ENCODE peak calls at places on chromosomes 6 and 20, in five cellular contexts. Y, R, G, T and L are unnamed samples.

GRCh38 chr6:137570307-137570832 is 76.2 kb upstream of the OLIG3 start:
- DNase-seq in Y (no peak), R (no peak), G (no peak), T (no peak), L (peak; percentile 17)

GRCh38 chr20:49851234-49851755 is 38.7 kb downstream of the SLC9A8 start:
- DNase-seq in Y (no peak), R (no peak), G (no peak), T (no peak), L (no peak)

GRCh38 chr6:137134483-137134882 is 39.0 kb downstream of the IL22RA2 start:
- DNase-seq in Y (no peak), R (no peak), G (no peak), T (no peak), L (no peak)

GRCh38 chr6:30685977-30686907 is at the start of gene PPP1R18:
- DNase-seq in Y (no peak), R (peak; percentile 34), G (peak; percentile 82), T (no peak), L (no peak)

GRCh38 chr20:63033635-63034510 is 27.1 kb upstream of the BHLHE23 start:
- DNase-seq in Y (no peak), R (no peak), G (no peak), T (no peak), L (no peak)

GRCh38 chr6:49513153-49513989 is 13.6 kb downstream of the GLYATL3 start:
- DNase-seq in Y (no peak), R (no peak), G (no peak), T (no peak), L (peak; percentile 58)

GRCh38 chr20:37386505-37387201 is 40.7 kb downstream of the SRC start:
- DNase-seq in Y (no peak), R (peak; percentile 13), G (peak; percentile 51), T (no peak), L (no peak)

GRCh38 chr6:163189609-163190008 is 224.9 kb upstream of the QKI start:
- DNase-seq in Y (no peak), R (no peak), G (no peak), T (no peak), L (no peak)

GRCh38 chr20:6173481-6173880 is 50.7 kb upstream of the FERMT1 start:
- DNase-seq in Y (no peak), R (no peak), G (no peak), T (no peak), L (no peak)

GRCh38 chr6:225907-226306 is 66.4 kb upstream of the DUSP22 start:
- DNase-seq in Y (no peak), R (no peak), G (no peak), T (no peak), L (no peak)

DNA sequence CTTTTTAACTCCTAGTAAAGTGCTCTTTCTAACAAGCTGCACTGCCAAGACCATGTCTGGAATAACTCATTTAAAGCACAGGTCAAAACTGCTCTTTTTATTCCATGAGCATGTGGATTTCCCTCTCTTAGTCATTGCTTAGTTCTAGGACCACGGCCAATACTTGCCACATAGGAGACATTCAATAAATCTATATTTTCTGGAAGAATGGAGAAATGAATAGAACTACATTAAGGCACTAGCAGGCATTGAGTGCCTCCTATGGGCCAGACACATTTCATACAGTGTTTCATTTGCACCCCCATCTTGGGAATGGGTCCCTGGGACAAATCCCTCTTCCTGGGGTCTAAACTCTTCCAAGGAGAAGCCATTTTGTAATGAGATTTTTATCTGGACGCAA is 552.8 kb upstream of the CITED2 start:
- DNase-seq in Y (no peak), R (peak; percentile 4), G (no peak), T (no peak), L (no peak)
- TF ChIP-seq EP300 in Y (no peak), R (no peak), G (no peak), T (no peak), L (no peak)

DNA sequence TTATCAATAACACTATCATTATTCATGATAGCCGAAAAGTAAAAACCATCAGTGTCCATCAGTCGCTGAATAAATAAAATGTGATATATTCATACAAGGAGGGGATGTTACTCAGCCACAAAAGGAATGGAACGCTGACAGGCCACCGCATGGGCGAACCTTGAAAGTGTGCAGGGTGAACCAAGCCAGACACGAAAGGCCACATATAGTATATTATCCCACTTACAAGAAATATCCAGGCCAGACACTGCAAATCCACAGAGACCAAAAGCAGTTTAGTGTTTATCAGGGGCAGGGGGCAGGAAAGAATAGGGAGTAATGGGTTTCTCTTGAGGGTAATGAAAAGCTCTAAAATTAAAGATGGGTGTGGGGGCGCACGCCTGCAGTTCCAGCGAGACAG is 5.7 kb downstream of the SOX18 start:
- DNase-seq in Y (no peak), R (no peak), G (no peak), T (no peak), L (no peak)
- H3K27ac ChIP-seq in Y (no peak overlapping the region), R (no peak overlapping the region), G (no peak overlapping the region), T (no peak overlapping the region), L (no peak overlapping the region)

GRCh38 chr6:74764486-74764885 is 441.4 kb downstream of the COL12A1 start:
- DNase-seq in Y (no peak), R (no peak), G (no peak), T (no peak), L (no peak)
- TF ChIP-seq HDAC2 in Y (no peak), R (no peak), G (no peak), T (no peak), L (no peak)

GRCh38 chr6:107491059-107491609 is 1.2 kb downstream of the SOBP start:
- DNase-seq in Y (no peak), R (peak; percentile 3), G (no peak), T (no peak), L (peak; percentile 27)
- TF ChIP-seq EP300 in Y (no peak), R (no peak), G (no peak), T (no peak), L (no peak)

GRCh38 chr6:29631209-29631810 is 1.7 kb downstream of the GABBR1 start:
- DNase-seq in Y (no peak), R (no peak), G (peak; percentile 56), T (no peak), L (no peak)

GRCh38 chr6:29633532-29633901 is 534 bp upstream of the GABBR1 start:
- DNase-seq in Y (no peak), R (no peak), G (no peak), T (no peak), L (no peak)

GRCh38 chr6:29631860-29632731 is 887 bp downstream of the GABBR1 start:
- DNase-seq in Y (no peak), R (peak; percentile 51), G (peak; percentile 81), T (no peak), L (no peak)

GRCh38 chr6:29629571-29629970 is 3.4 kb downstream of the GABBR1 start:
- DNase-seq in Y (no peak), R (no peak), G (no peak), T (no peak), L (no peak)

GRCh38 chr6:29632789-29633531 is at the start of gene GABBR1:
- DNase-seq in Y (no peak), R (peak; percentile 74), G (peak; percentile 98), T (no peak), L (no peak)
- H3K27ac ChIP-seq in Y (peak within 1 kb of the TSS; percentile 17), R (peak within 1 kb of the TSS; percentile 98), G (peak within 1 kb of the TSS; percentile 77), T (peak within 1 kb of the TSS; percentile 53), L (no peak within 1 kb of the TSS)

DNA sequence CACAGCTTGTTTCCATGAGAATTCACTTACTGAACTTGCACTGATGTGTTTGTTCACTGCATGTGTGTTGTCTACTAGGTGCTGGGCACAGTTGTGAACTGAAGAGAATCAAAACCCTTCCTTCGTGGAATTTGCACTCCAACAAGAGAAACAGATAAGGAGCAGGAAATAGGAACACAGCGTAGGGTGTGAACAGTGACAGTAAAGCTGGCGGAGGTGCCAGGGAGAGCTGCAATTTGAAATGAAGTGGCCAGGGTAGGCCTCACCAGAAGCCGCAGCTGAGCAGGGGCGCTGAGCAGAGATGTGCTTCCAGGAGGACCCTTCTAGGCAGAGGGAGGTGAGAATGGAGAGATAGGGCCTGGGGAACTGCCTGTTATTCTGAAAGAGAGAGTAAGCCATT is 114.9 kb upstream of the AFDN start:
- DNase-seq in Y (no peak), R (no peak), G (no peak), T (no peak), L (no peak)
- TF ChIP-seq HDAC2 in Y (no peak), R (no peak), G (no peak), T (no peak), L (no peak)

DNA sequence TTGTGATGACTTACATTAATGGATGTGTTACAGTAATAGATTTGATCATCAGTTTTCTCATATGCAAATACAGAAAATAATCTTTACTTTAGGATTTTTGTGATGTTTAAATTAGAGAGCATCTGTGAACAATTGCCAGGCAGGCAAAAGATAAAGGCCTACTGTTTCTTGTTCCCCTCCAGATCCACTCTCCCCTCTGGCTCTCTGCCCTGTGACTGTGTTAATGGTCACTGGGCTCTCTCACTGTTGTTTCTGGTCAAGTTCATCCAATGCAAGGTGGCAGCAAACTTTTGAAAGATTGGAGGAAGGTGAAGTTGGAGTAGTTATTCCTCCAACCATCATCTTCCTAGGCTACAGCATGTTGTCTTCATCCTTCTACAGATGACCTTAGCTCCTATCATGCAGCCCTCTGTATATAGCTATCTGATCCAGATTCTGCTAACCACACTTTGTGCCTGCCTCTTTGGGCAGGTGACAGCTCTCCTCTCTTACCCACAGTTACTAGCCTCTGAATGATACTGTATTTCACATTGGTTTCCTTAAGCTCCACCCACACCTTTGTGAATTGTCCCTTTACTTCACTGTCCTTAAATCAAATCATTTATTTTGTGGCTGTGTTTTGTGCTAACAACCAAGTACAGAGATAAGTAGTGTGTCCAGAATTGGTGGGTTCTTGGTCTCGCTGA is 48.9 kb upstream of the ARG1 start:
- DNase-seq in Y (no peak), R (no peak), G (no peak), T (no peak), L (no peak)
- TF ChIP-seq EP300 in Y (no peak), R (no peak), G (no peak), T (no peak), L (no peak)

GRCh38 chr6:110326609-110327008 is 31.5 kb downstream of the METTL24 start:
- DNase-seq in Y (no peak), R (no peak), G (no peak), T (no peak), L (no peak)
- H3K27ac ChIP-seq in Y (no peak overlapping the region), R (no peak overlapping the region), G (no peak overlapping the region), T (no peak overlapping the region), L (no peak overlapping the region)

GRCh38 chr20:4318891-4319290 is 303.5 kb upstream of the RNF24 start:
- DNase-seq in Y (no peak), R (no peak), G (no peak), T (no peak), L (no peak)
- TF ChIP-seq HDAC2 in Y (no peak), R (no peak), G (no peak), T (no peak), L (no peak)